ENCODE peak calls at places on chromosomes 12 and 14, in nine cellular contexts. L is CD4-positive, CD25-positive, alpha-beta regulatory T cell; C is AG04450; D is aorta; Q is GM23248; B is HCT116; R is heart right ventricle; U is A549; N is Peyer's patch. J is an unnamed sample.

GRCh38 chr14:103404920-103405319 is 19.7 kb downstream of the MARK3 start:
- DNase-seq in L (no peak), C (no peak), D (no peak), Q (no peak), B (no peak), R (peak; percentile 26), U (no peak), N (no peak), J (no peak)

GRCh38 chr12:13167226-13167625 is 29.3 kb upstream of the EMP1 start:
- DNase-seq in L (no peak), C (no peak), D (no peak), Q (peak; percentile 34), B (no peak), R (no peak), U (no peak), N (no peak), J (no peak)

GRCh38 chr12:53235742-53236442 is 3.9 kb upstream of the RARG start:
- DNase-seq in L (no peak), C (no peak), D (peak; percentile 44), Q (no peak), B (no peak), R (no peak), U (no peak), N (no peak), J (no peak)

GRCh38 chr12:42801271-42801670 is 211.7 kb upstream of the PRICKLE1 start:
- DNase-seq in L (no peak), C (no peak), D (no peak), Q (no peak), B (no peak), R (no peak), U (no peak), N (no peak), J (no peak)

GRCh38 chr12:12181516-12181915 is 85.3 kb downstream of the LRP6 start:
- DNase-seq in L (no peak), C (no peak), D (no peak), Q (peak; percentile 76), B (no peak), R (no peak), U (no peak), N (no peak), J (no peak)

GRCh38 chr14:70885343-70886014 is 21.8 kb upstream of the PCNX1 start:
- DNase-seq in L (no peak), C (no peak), D (no peak), Q (no peak), B (no peak), R (no peak), U (no peak), N (no peak), J (no peak)

GRCh38 chr12:46134205-46134811 is 134.5 kb downstream of the SLC38A1 start:
- DNase-seq in L (no peak), C (no peak), D (no peak), Q (no peak), B (no peak), R (no peak), U (no peak), N (no peak), J (no peak)

GRCh38 chr14:68506645-68507405 is 286.0 kb downstream of the ZFP36L1 start:
- DNase-seq in L (no peak), C (no peak), D (no peak), Q (no peak), B (no peak), R (no peak), U (no peak), N (no peak), J (no peak)

GRCh38 chr14:77139540-77140342 is 1.9 kb downstream of the ZDHHC22 start:
- DNase-seq in L (no peak), C (no peak), D (no peak), Q (peak; percentile 53), B (peak; percentile 27), R (no peak), U (peak; percentile 59), N (no peak), J (no peak)

GRCh38 chr12:69435644-69436043 is 34.5 kb upstream of the FRS2 start:
- DNase-seq in L (no peak), C (no peak), D (no peak), Q (peak; percentile 28), B (no peak), R (no peak), U (no peak), N (no peak), J (no peak)

GRCh38 chr14:61573748-61574513 is 121.4 kb upstream of the HIF1A start:
- DNase-seq in L (no peak), C (no peak), D (no peak), Q (peak; percentile 81), B (no peak), R (no peak), U (no peak), N (no peak), J (no peak)

GRCh38 chr12:52061470-52062166 is 8.2 kb upstream of the ATG101 start:
- DNase-seq in L (no peak), C (no peak), D (no peak), Q (no peak), B (no peak), R (no peak), U (peak; percentile 50), N (no peak), J (no peak)

GRCh38 chr14:24852312-24853060 is 197.5 kb downstream of the STXBP6 start:
- DNase-seq in L (no peak), C (no peak), D (no peak), Q (no peak), B (no peak), R (no peak), U (no peak), N (no peak), J (no peak)

GRCh38 chr14:37384870-37385596 is 187.3 kb downstream of the MIPOL1 start:
- DNase-seq in L (no peak), C (no peak), D (no peak), Q (no peak), B (no peak), R (no peak), U (peak; percentile 16), N (no peak), J (no peak)

GRCh38 chr12:28063355-28063885 is 90.9 kb upstream of the PTHLH start:
- DNase-seq in L (no peak), C (no peak), D (no peak), Q (no peak), B (no peak), R (no peak), U (no peak), N (no peak), J (no peak)

GRCh38 chr14:105532735-105533141 is 6.4 kb downstream of the TMEM121 start:
- DNase-seq in L (no peak), C (no peak), D (peak; percentile 72), Q (peak; percentile 56), B (no peak), R (no peak), U (peak; percentile 51), N (no peak), J (no peak)

GRCh38 chr12:47903151-47903611 is 1.6 kb downstream of the VDR start:
- DNase-seq in L (no peak), C (peak; percentile 57), D (peak; percentile 78), Q (peak; percentile 87), B (no peak), R (no peak), U (no peak), N (peak; percentile 62), J (no peak)

GRCh38 chr14:64934338-64934939 is 8.1 kb downstream of the GPX2 start:
- DNase-seq in L (no peak), C (no peak), D (no peak), Q (no peak), B (no peak), R (no peak), U (no peak), N (no peak), J (no peak)

GRCh38 chr14:68544150-68544892 is 248.5 kb downstream of the ZFP36L1 start:
- DNase-seq in L (no peak), C (peak; percentile 97), D (no peak), Q (peak; percentile 99), B (no peak), R (peak; percentile 84), U (no peak), N (no peak), J (peak; percentile 98)

GRCh38 chr12:21155517-21156351 is 24.7 kb downstream of the SLCO1B1 start:
- DNase-seq in L (no peak), C (no peak), D (no peak), Q (no peak), B (no peak), R (no peak), U (no peak), N (no peak), J (no peak)

GRCh38 chr12:12673296-12673695 is 22.7 kb downstream of the GPR19 start:
- DNase-seq in L (no peak), C (no peak), D (no peak), Q (no peak), B (no peak), R (no peak), U (no peak), N (no peak), J (no peak)

GRCh38 chr14:81273521-81273920 is 52.8 kb upstream of the GTF2A1 start:
- DNase-seq in L (no peak), C (no peak), D (no peak), Q (no peak), B (no peak), R (no peak), U (no peak), N (no peak), J (no peak)

GRCh38 chr12:1575287-1575798 is 19.0 kb downstream of the FBXL14 start:
- DNase-seq in L (no peak), C (no peak), D (no peak), Q (peak; percentile 47), B (no peak), R (no peak), U (no peak), N (no peak), J (no peak)
- H3K4me3 ChIP-seq in L (no peak overlapping the region), C (peak overlapping the region; percentile 31), D (no peak overlapping the region), Q (peak overlapping the region; percentile 46), B (no peak overlapping the region), R (peak overlapping the region; percentile 32), U (no peak overlapping the region), N (no peak overlapping the region), J (no peak overlapping the region)

GRCh38 chr12:70645494-70646317 is 8.5 kb upstream of the PTPRB start:
- DNase-seq in L (no peak), C (peak; percentile 44), D (peak; percentile 75), Q (peak; percentile 96), B (peak; percentile 67), R (peak; percentile 67), U (peak; percentile 84), N (no peak), J (peak; percentile 77)
- H3K4me3 ChIP-seq in L (no peak overlapping the region), C (no peak overlapping the region), D (peak overlapping the region; percentile 41), Q (peak overlapping the region; percentile 52), B (peak overlapping the region; percentile 30), R (peak overlapping the region; percentile 16), U (peak overlapping the region; percentile 23), N (no peak overlapping the region), J (no peak overlapping the region)

DNA sequence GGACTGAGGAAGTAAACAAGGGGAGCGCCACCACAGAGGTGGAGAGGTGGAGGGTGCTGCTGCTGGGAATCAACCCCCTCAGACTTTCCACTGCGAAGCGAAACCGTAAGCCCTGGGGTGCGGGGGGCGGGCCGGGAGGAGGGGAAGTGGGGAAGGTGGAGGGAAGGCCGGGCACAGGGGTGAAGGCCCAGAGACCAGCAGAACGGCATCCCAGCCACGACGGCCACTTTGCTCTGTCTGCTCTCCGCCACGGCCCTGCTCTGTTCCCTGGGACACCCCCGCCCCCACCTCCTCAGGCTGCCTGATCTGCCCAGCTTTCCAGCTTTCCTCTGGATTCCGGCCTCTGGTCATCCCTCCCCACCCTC is at the start of gene LAG3:
- DNase-seq in L (no peak), C (no peak), D (no peak), Q (no peak), B (no peak), R (no peak), U (no peak), N (no peak), J (no peak)
- H3K4me3 ChIP-seq in L (no peak within 1 kb of the TSS), C (no peak within 1 kb of the TSS), D (no peak within 1 kb of the TSS), Q (no peak within 1 kb of the TSS), B (no peak within 1 kb of the TSS), R (peak within 1 kb of the TSS; percentile 29), U (no peak within 1 kb of the TSS), N (peak within 1 kb of the TSS; percentile 46), J (no peak within 1 kb of the TSS)

GRCh38 chr12:60704171-60704914 is 1108.5 kb downstream of the SLC16A7 start:
- DNase-seq in L (no peak), C (no peak), D (no peak), Q (no peak), B (no peak), R (no peak), U (no peak), N (no peak), J (no peak)
- H3K4me3 ChIP-seq in L (no peak overlapping the region), C (no peak overlapping the region), D (no peak overlapping the region), Q (no peak overlapping the region), B (no peak overlapping the region), R (no peak overlapping the region), U (no peak overlapping the region), N (no peak overlapping the region), J (no peak overlapping the region)

J was measured in skeletal muscle cell.